ENCODE peak calls at places on chromosomes 2 and 18, in six cellular contexts. A is gastrocnemius medialis; G is SW480; C is cerebellar cortex; S is head of caudate nucleus; J is activated effector memory CD4-positive, alpha-beta T cell treated with Interleukin-2 at 50 U/mL for 16 hours. W is an unnamed sample.

GRCh38 chr2:157874278-157874825 is 1.8 kb downstream of the ACVR1 start:
- DNase-seq in A (no peak), G (no peak), C (no peak), S (peak), J (no peak), W (no peak)

GRCh38 chr18:80245781-80246655 is 1.3 kb downstream of the PARD6G start:
- DNase-seq in A (no peak), G (no peak), C (no peak), S (no peak), J (no peak), W (peak)

GRCh38 chr2:225091336-225091735 is 49.1 kb upstream of the DOCK10 start:
- DNase-seq in A (no peak), G (no peak), C (no peak), S (no peak), J (no peak), W (no peak)

GRCh38 chr2:231219289-231219688 is 20.9 kb downstream of the ARMC9 start:
- DNase-seq in A (no peak), G (no peak), C (no peak), S (no peak), J (no peak), W (no peak)

GRCh38 chr18:32770181-32770650 is 2.6 kb downstream of the KLHL14 start:
- DNase-seq in A (no peak), G (no peak), C (no peak), S (no peak), J (no peak), W (no peak)

GRCh38 chr2:183149489-183149888 is 25.2 kb downstream of the NUP35 start:
- DNase-seq in A (no peak), G (no peak), C (no peak), S (no peak), J (no peak), W (no peak)

GRCh38 chr2:137009953-137010352 is 244.6 kb downstream of the THSD7B start:
- DNase-seq in A (no peak), G (no peak), C (no peak), S (no peak), J (no peak), W (no peak)

GRCh38 chr2:72745679-72746368 is 80.0 kb downstream of the EXOC6B start:
- DNase-seq in A (no peak), G (peak), C (peak), S (no peak), J (no peak), W (peak)

GRCh38 chr18:74387362-74387761 is 69.7 kb downstream of the DIPK1C start:
- DNase-seq in A (peak), G (no peak), C (no peak), S (no peak), J (no peak), W (no peak)

GRCh38 chr18:79465392-79465991 is 69.8 kb downstream of the NFATC1 start:
- DNase-seq in A (no peak), G (no peak), C (no peak), S (peak), J (no peak), W (no peak)

GRCh38 chr2:2916621-2917020 is 461.0 kb downstream of the EIPR1 start:
- DNase-seq in A (no peak), G (no peak), C (no peak), S (no peak), J (no peak), W (no peak)

GRCh38 chr18:63365909-63366269 is 1.1 kb downstream of the KDSR start:
- DNase-seq in A (no peak), G (no peak), C (no peak), S (no peak), J (no peak), W (no peak)

GRCh38 chr2:231132126-231132525 is 7.3 kb upstream of the HTR2B start:
- DNase-seq in A (no peak), G (no peak), C (no peak), S (no peak), J (no peak), W (no peak)

GRCh38 chr2:137002911-137003310 is 237.6 kb downstream of the THSD7B start:
- DNase-seq in A (no peak), G (no peak), C (no peak), S (no peak), J (no peak), W (no peak)

W was measured in small intestine.